ENCODE peak calls at places on chromosomes 13 and 19, in ten cellular contexts. B is stimulated activated CD8-positive, alpha-beta memory T cell treated with anti-CD3 and anti-CD28 coated beads, Interleukin-4, amount 100 ng/mL, for 4 hours; F is hypothalamus; G is stimulated activated CD4-positive, alpha-beta T cell treated with anti-CD3 and anti-CD28 coated beads, Interleukin-12 subunit alpha, Interleukin-12 subunit beta, amount 100 ng/mL, for 4 hours; O is cardiac muscle cell; V is ELR; E is HuH-7; I is NCI-H187; Q is HT1080; S is heart right ventricle. M is an unnamed sample.
A peak's percentile ranks its signal among the peaks of the same experiment; 100 is the strongest.

GRCh38 chr13:53144826-53145225 is 116.2 kb downstream of the OLFM4 start:
- DNase-seq in B (no peak), F (no peak), G (no peak), O (no peak), V (no peak), E (no peak), I (no peak), Q (no peak), S (no peak), M (no peak)

GRCh38 chr13:110263906-110264305 is 43.1 kb downstream of the COL4A1 start:
- DNase-seq in B (no peak), F (no peak), G (no peak), O (no peak), V (no peak), E (no peak), I (no peak), Q (no peak), S (peak; percentile 57), M (no peak)

GRCh38 chr19:12064266-12065099 is at the start of gene ZNF844:
- DNase-seq in B (peak; percentile 28), F (peak; percentile 83), G (peak; percentile 70), O (peak; percentile 94), V (peak; percentile 89), E (no peak), I (peak; percentile 5), Q (no peak), S (peak; percentile 98), M (peak; percentile 84)

GRCh38 chr19:5313307-5313706 is 27.3 kb downstream of the PTPRS start:
- DNase-seq in B (no peak), F (no peak), G (no peak), O (no peak), V (no peak), E (no peak), I (no peak), Q (no peak), S (no peak), M (no peak)

GRCh38 chr19:13843104-13843921 is 33.6 kb upstream of the NANOS3 start:
- DNase-seq in B (no peak), F (no peak), G (no peak), O (peak; percentile 74), V (peak; percentile 82), E (no peak), I (no peak), Q (peak; percentile 68), S (peak; percentile 81), M (no peak)

GRCh38 chr13:29111446-29111845 is 291.3 kb downstream of the MTUS2 start:
- DNase-seq in B (no peak), F (no peak), G (no peak), O (no peak), V (no peak), E (no peak), I (no peak), Q (no peak), S (no peak), M (no peak)

GRCh38 chr13:80881495-80882482 is 540.9 kb upstream of the SPRY2 start:
- DNase-seq in B (no peak), F (no peak), G (no peak), O (peak; percentile 41), V (no peak), E (peak; percentile 32), I (no peak), Q (no peak), S (no peak), M (no peak)

GRCh38 chr13:67296511-67296910 is 66.4 kb upstream of the PCDH9 start:
- DNase-seq in B (no peak), F (no peak), G (no peak), O (peak; percentile 1), V (peak; percentile 64), E (no peak), I (no peak), Q (peak; percentile 50), S (no peak), M (no peak)

GRCh38 chr19:19371056-19371455 is 34.4 kb upstream of the GATAD2A start:
- DNase-seq in B (no peak), F (no peak), G (no peak), O (no peak), V (peak; percentile 28), E (no peak), I (no peak), Q (no peak), S (no peak), M (no peak)

M was measured in amygdala.